ENCODE peak calls at places on chromosomes 12 and 14, in ten cellular contexts. U is HFF-Myc, F is mucosa of descending colon, C is AG09309, G is Peyer's patch, H is osteocyte, Q is heart left ventricle, N is WERI-Rb-1, J is foreskin fibroblast, R is cardiac muscle cell. B is an unnamed sample.

GRCh38 chr12:127170271-127171180 is 1096.4 kb upstream of the TMEM132C start:
- DNase-seq in U (no peak), G (no peak), Q (no peak), C (no peak), F (no peak), N (no peak), H (peak), J (peak), R (no peak), B (no peak)

GRCh38 chr12:28108599-28108998 is 81.7 kb upstream of the CCDC91 start:
- DNase-seq in C (no peak), R (peak), F (no peak), G (no peak), Q (no peak), H (no peak), J (no peak), N (no peak), U (no peak), B (no peak)

GRCh38 chr12:26123482-26123980 is 1.3 kb downstream of the BHLHE41 start:
- DNase-seq in R (peak), J (no peak), N (no peak), H (no peak), Q (no peak), C (no peak), G (no peak), U (no peak), F (no peak), B (no peak)

GRCh38 chr12:101490286-101490920 is 15.3 kb downstream of the SPIC start:
- DNase-seq in U (peak), Q (no peak), G (no peak), C (no peak), N (peak), F (peak), J (no peak), H (no peak), R (peak), B (no peak)

GRCh38 chr12:103771466-103771865 is 69.6 kb downstream of the NT5DC3 start:
- DNase-seq in G (no peak), Q (no peak), H (no peak), N (peak), C (no peak), F (peak), U (no peak), J (peak), R (peak), B (no peak)

GRCh38 chr12:132872975-132873421 is 14.4 kb downstream of the CHFR start:
- DNase-seq in F (no peak), Q (no peak), N (no peak), G (peak), J (no peak), C (no peak), U (no peak), R (no peak), H (no peak), B (no peak)

GRCh38 chr12:102948941-102949352 is 8.5 kb upstream of the ASCL1 start:
- DNase-seq in G (peak), C (no peak), N (peak), F (peak), U (no peak), H (no peak), Q (no peak), J (no peak), R (peak), B (no peak)

GRCh38 chr12:10612954-10613333 is 465 bp downstream of the MAGOHB start:
- DNase-seq in G (no peak), H (no peak), F (no peak), C (no peak), Q (no peak), J (no peak), U (no peak), N (no peak), R (peak), B (no peak)

GRCh38 chr12:127162902-127163301 is 1104.1 kb upstream of the TMEM132C start:
- DNase-seq in N (no peak), Q (no peak), J (peak), H (peak), U (peak), C (no peak), F (no peak), R (peak), G (peak), B (no peak)

GRCh38 chr12:124457287-124458219 is 109.9 kb downstream of the NCOR2 start:
- DNase-seq in H (no peak), C (no peak), R (peak), Q (peak), G (peak), F (peak), N (no peak), J (peak), U (no peak), B (peak)

GRCh38 chr12:32542550-32543229 is 136.4 kb upstream of the DNM1L start:
- DNase-seq in G (no peak), U (no peak), J (no peak), N (no peak), R (no peak), C (no peak), H (no peak), Q (no peak), F (no peak), B (no peak)

DNA sequence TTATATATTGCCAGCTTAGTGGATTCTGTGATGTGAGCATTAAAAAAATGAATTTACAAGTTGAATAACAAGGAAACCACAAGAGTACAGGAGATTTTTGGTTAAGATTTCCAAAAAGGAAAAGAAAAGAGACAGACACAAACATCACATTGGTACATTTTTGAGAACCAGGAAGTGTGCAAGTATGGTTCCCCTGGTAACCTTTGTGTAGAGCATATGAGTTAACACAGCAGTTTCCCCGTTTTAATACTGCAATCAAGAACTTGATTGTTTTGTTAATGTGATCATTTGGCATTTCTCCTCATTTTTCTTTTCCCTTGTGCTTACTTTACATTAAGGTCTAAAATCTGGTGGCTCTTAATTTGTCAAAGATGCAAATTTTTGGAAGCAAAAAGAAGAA is 490.4 kb upstream of the ATP2B1 start:
- DNase-seq in G (no peak), N (no peak), C (no peak), U (no peak), J (no peak), F (no peak), H (no peak), Q (no peak), R (peak), B (no peak)
- TF ChIP-seq CTCF in G (no peak), N (no peak), C (no peak), U (no peak), J (no peak), F (no peak), H (no peak), Q (no peak), R (no peak), B (no peak)

GRCh38 chr14:74478996-74479635 is 14.0 kb downstream of the NPC2 start:
- DNase-seq in J (no peak), H (no peak), C (no peak), F (no peak), U (no peak), R (peak), G (no peak), N (peak), Q (no peak), B (no peak)
- TF ChIP-seq CTCF in J (peak), H (peak), C (peak), F (no peak), U (peak), R (peak), G (peak), N (peak), Q (peak), B (peak)

DNA sequence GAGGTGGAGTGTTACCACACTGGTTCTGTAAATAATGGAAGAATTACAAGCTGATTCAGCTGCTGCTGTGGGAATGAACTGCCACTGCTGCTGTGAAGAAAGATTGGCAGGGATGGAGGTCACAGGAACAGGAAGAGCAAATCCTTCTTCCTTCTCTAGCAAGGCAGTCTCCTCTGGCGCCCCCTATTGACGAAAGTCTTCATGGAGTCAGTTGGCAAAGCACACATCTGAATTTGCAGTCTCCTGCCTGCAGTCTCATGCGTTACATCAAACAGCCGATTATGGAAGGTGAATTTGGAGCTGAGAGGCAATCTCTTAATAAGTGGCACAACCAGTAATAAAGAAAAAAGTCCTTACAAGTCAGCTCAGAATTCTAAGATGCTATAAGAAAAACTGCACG is 106.0 kb upstream of the TMTC1 start:
- DNase-seq in U (no peak), G (no peak), H (no peak), R (peak), C (no peak), N (peak), F (peak), Q (no peak), J (peak), B (no peak)
- TF ChIP-seq CTCF in U (peak), G (no peak), H (peak), R (peak), C (peak), N (peak), F (no peak), Q (peak), J (peak), B (peak)

DNA sequence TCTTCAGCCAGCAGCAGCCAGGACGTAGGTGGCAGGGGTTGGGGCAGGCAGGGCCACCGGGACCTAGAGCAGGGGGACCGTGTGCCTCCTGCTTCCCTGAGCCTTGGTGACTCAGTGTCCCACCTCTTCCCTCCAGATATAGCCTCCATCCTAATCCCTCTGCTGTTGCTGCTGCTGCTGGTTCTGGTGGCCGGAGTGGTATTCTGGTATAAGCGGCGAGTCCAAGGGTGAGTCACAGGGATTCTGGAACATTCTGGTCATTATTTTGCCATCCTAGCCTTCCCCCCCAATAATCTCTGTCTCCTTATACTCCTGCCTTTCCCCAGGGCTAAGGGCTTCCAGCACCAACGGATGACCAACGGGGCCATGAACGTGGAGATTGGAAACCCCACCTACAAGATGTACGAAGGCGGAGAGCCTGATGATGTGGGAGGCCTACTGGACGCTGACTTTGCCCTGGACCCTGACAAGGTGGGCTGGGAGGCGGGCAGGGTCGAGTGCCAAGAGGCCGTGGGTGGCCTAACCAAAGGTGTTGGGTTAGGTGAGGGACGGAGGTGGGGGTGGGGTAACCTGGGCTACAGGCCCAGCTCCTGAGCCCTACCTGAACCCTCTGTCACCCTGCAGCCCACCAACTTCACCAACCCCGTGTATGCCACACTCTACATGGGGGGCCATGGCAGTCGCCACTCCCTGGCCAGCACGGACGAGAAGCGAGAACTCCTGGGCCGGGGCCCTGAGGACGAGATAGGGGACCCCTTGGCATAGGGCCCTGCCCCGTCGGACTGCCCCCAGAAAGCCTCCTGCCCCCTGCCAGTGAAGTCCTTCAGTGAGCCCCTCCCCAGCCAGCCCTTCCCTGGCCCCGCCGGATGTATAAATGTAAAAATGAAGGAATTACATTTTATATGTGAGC is 4.5 kb upstream of the NXPH4 start:
- DNase-seq in C (no peak), J (no peak), R (no peak), N (no peak), U (no peak), G (no peak), H (no peak), F (no peak), Q (no peak), B (no peak)
- TF ChIP-seq CTCF in C (peak), J (no peak), R (peak), N (no peak), U (no peak), G (no peak), H (peak), F (no peak), Q (no peak), B (no peak)

DNA sequence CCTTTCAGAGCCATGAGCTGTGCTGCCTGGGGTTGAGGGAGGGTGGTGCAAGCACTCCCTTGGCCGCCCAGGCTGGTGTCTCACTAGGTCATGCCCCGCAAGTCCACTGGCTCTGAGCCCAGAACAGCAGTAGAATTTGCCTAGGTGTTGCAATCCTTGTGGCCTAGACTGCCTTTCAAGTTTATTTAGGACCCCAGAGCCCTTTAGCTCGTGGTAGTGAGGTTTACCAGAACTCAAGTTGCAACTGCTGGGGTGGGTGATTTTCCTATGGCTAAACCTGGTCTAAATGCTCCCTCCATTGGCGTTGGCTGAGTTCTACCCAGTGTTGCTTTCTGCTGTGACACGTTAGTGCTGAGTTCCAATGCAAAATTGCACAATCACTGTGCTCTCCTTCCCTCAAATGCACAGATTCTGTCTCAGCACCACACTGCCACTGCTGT is 287.2 kb downstream of the BCAT1 start:
- DNase-seq in F (peak), H (no peak), U (no peak), N (no peak), J (peak), Q (no peak), C (peak), G (no peak), R (peak), B (no peak)
- TF ChIP-seq CTCF in F (no peak), H (no peak), U (no peak), N (no peak), J (no peak), Q (no peak), C (no peak), G (no peak), R (no peak), B (no peak)

GRCh38 chr12:72570601-72571000 is 298.4 kb downstream of the TRHDE start:
- DNase-seq in G (peak), F (peak), C (no peak), U (no peak), R (no peak), H (no peak), Q (no peak), N (peak), J (no peak), B (no peak)
- TF ChIP-seq CTCF in G (no peak), F (no peak), C (peak), U (peak), R (no peak), H (peak), Q (no peak), N (peak), J (peak), B (peak)

DNA sequence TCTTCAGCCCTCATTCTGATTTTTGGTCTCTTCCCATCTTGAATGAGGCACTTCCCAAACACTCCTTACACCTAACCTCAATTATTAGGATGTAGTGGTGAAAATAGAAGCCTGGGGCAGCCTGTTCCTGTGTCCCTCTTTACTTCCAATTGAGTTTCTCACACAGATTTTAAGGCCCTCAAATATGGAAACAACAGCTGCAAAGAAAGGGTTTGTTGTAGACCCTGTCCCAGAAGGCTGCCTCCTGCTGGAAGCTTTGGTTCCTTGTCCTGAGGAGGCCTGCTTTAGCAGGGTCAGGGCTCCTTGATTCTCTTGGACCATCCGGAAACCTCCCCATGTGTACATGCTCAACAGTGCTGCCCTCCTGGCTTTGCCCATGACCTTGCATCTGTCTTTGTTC is 101.3 kb downstream of the TGFB3 start:
- DNase-seq in F (no peak), R (no peak), U (no peak), G (no peak), J (no peak), N (no peak), C (no peak), Q (no peak), H (no peak), B (no peak)
- TF ChIP-seq CTCF in F (no peak), R (no peak), U (no peak), G (no peak), J (no peak), N (no peak), C (no peak), Q (no peak), H (no peak), B (no peak)

B was measured in type B pancreatic cell.